ENCODE peak calls at places on chromosomes 7 and 10, in nine cellular contexts. Q is breast epithelium, C is A549, F is ovary, W is esophagus muscularis mucosa, L is transverse colon, D is GM12892, K is endothelial cell of umbilical vein, O is sigmoid colon. N is an unnamed sample.

GRCh38 chr7:94008537-94008936 is 4.4 kb upstream of the BET1 start:
- DNase-seq in Q (no peak), C (no peak), F (no peak), W (no peak), L (no peak), D (no peak), K (peak; percentile 17), O (no peak), N (no peak)

GRCh38 chr10:77436257-77436780 is 201.3 kb downstream of the KCNMA1 start:
- DNase-seq in Q (no peak), C (no peak), F (no peak), W (no peak), L (no peak), D (no peak), K (no peak), O (no peak), N (no peak)

GRCh38 chr7:22387583-22387982 is 30.6 kb upstream of the RAPGEF5 start:
- DNase-seq in Q (no peak), C (no peak), F (no peak), W (no peak), L (no peak), D (no peak), K (no peak), O (no peak), N (no peak)

GRCh38 chr7:5421626-5422323 is 1.9 kb downstream of the TNRC18 start:
- DNase-seq in Q (no peak), C (peak; percentile 24), F (peak; percentile 73), W (no peak), L (peak; percentile 64), D (no peak), K (peak; percentile 61), O (peak; percentile 81), N (peak; percentile 58)

GRCh38 chr7:99762680-99763327 is 21.2 kb downstream of the CYP3A4 start:
- DNase-seq in Q (no peak), C (no peak), F (no peak), W (no peak), L (no peak), D (no peak), K (no peak), O (no peak), N (no peak)

GRCh38 chr7:15248514-15248913 is 313.3 kb downstream of the AGMO start:
- DNase-seq in Q (no peak), C (no peak), F (no peak), W (no peak), L (no peak), D (no peak), K (no peak), O (no peak), N (no peak)

GRCh38 chr7:108535257-108535656 is 9.3 kb upstream of the PNPLA8 start:
- DNase-seq in Q (no peak), C (no peak), F (no peak), W (no peak), L (no peak), D (no peak), K (no peak), O (no peak), N (no peak)

GRCh38 chr10:59688921-59689351 is 20.7 kb downstream of the SLC16A9 start:
- DNase-seq in Q (no peak), C (no peak), F (no peak), W (no peak), L (peak; percentile 56), D (no peak), K (no peak), O (no peak), N (no peak)

GRCh38 chr7:117044664-117045063 is 91.4 kb downstream of the ST7 start:
- DNase-seq in Q (no peak), C (no peak), F (no peak), W (no peak), L (no peak), D (no peak), K (no peak), O (no peak), N (no peak)

GRCh38 chr7:36565792-36566356 is 158.4 kb downstream of the AOAH start:
- DNase-seq in Q (no peak), C (no peak), F (no peak), W (no peak), L (no peak), D (no peak), K (no peak), O (no peak), N (no peak)

DNA sequence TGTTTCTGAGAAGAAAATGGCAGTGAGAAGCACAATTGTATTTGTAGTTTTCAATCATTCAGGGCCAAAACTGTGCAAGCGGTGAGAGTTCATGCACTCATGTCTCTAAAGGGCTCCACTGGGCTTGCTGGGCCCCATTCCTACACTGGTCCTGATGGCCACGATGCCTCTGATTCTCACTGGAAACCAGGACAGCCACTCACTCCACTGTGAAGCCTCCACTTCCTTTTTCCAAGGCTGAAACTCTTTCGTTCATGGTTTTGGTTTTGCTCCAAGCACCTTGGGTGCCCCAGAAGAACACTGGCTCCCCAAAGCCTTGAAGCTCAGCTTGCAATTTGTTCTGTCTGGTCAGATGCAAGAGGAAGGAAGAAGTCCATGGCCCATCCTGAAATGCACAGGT is 390.0 kb upstream of the MKI67 start:
- DNase-seq in Q (no peak), C (no peak), F (no peak), W (no peak), L (no peak), D (no peak), K (no peak), O (no peak), N (no peak)
- TF ChIP-seq POLR2A in Q (no peak), C (no peak), F (no peak), W (no peak), L (no peak), D (no peak), K (no peak), O (no peak), N (no peak)

DNA sequence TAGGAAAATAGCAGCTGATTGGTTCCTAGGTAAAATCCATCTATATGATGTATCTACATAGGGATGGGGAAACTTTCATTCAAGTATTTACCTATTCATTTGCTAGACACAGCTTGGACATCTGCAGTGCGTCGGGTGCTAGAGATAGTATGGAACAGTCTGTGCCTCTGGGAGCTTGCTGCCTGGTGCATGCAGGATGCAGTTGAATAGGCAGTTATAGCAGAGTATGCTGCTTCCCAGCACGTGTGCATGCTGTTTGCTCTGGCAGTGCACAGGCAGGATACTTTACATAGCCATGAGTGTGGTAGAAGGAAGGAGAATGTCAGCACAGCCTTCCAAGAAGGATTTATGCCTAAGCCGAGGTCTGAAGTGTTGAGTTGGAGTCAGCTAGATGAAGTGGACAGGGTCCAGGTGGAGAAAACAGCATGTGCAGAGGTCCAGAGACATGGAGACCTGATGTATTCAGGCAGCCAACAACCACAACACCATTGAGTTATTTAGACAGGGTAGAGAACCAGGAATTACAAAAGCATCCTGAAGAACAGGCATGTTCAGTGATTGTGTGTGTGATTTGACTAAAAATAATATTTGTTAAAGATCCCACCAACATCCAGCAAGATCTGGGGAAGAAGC is 8.1 kb downstream of the MAP3K8 start:
- DNase-seq in Q (no peak), C (no peak), F (no peak), W (no peak), L (no peak), D (no peak), K (no peak), O (no peak), N (no peak)
- TF ChIP-seq POLR2A in Q (no peak), C (no peak), F (no peak), W (no peak), L (no peak), D (no peak), K (no peak), O (no peak), N (no peak)

DNA sequence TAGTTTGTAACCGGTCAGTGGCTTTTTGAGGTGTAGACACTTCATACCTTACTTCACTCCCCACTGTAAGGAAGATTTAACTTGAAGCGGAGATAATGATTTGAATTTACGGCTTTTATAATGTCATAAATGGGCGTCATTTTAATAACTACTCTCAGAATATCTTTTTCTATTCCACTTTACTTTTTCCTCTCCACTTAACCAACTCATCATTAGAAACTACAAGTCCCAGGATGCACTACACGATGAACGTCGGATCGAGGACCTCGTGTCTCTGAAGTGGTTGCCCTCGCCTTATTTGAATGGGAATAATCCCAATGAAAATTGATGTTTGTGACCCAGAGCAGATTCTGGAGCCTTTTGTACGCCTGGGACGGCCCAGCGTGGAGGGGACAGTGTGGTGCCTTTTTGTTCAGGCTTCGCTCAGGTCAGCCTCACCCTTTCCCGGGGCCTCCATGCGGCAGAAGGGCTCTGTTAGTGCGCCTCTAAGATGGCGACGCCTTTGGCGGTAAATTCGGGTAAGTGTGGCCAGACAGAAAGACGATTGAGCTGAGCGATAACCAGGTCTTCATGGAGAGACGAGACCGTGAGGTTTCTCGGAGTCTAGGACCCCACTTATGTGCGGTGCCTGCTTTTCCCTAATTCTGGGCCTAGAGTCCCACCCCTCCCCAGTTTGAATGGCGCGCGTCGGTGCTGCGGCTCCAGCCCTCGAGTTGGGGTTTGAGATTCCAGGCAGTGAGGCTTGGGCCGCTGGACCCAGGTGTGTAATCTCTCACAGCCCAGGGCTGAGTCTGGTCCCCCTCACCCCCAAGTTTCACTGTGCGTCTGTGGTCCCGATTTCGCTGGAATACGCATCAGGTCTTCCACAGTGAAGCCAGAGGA is at the start of gene NUP205:
- DNase-seq in Q (no peak), C (peak; percentile 82), F (peak; percentile 73), W (no peak), L (peak; percentile 65), D (peak; percentile 57), K (peak; percentile 96), O (peak; percentile 76), N (peak; percentile 51)
- TF ChIP-seq POLR2A in Q (no peak), C (peak; percentile 73), F (peak; percentile 55), W (no peak), L (peak; percentile 27), D (peak; percentile 91), K (peak; percentile 81), O (no peak), N (peak; percentile 62)

DNA sequence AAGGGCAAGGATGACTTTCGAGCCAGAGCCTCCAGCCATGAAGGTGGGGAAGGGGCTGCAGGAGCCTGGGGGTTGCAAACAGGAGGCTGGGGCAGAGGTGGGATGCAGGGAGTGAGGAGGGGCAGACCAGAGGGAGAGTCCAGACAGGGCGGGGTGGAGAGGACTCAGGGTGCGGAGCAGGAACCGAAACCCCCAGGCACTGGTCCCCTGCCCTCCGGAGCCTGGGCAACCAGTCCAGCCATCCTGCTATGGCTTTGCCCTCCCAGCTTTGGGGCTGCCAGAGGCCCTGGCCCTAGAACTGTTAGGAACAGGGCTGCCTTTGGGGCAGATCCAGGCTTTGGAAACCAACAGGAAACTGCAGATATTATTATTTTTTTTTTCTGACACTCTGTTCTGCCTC is 24.2 kb downstream of the GHRHR start:
- DNase-seq in Q (no peak), C (no peak), F (no peak), W (no peak), L (no peak), D (no peak), K (no peak), O (no peak), N (no peak)
- TF ChIP-seq POLR2A in Q (no peak), C (no peak), F (no peak), W (no peak), L (no peak), D (no peak), K (no peak), O (no peak), N (no peak)